ENCODE peak calls at places on chromosomes 4 and X, in eight cellular contexts. E is activated naive CD8-positive, alpha-beta T cell treated with anti-CD3 and anti-CD28 coated beads, Interleukin-2, amount 50 U/mL, for 16 hours; B is psoas muscle; Z is endothelial cell; P is stimulated activated CD8-positive, alpha-beta memory T cell treated with anti-CD3 and anti-CD28 coated beads, Interleukin-7, amount 100 ng/mL, for 1 hour; R is amygdala; V is mesenchymal stem cell; G is ureter. M is an unnamed sample.

GRCh38 chrX:30530591-30530990 is 47.0 kb downstream of the TASL start:
- DNase-seq in Z (no peak), E (no peak), P (no peak), V (peak), B (no peak), R (no peak), G (no peak), M (no peak)

GRCh38 chrX:45592067-45592466 is 391.4 kb upstream of the DIPK2B start:
- DNase-seq in V (no peak), B (no peak), P (no peak), Z (no peak), G (no peak), R (no peak), E (no peak), M (no peak)

GRCh38 chr4:145308598-145308997 is 128.2 kb upstream of the OTUD4 start:
- DNase-seq in V (peak), R (no peak), Z (no peak), G (no peak), P (no peak), E (no peak), B (no peak), M (no peak)

GRCh38 chrX:119971184-119971583 is 27.6 kb upstream of the NKAP start:
- DNase-seq in E (no peak), V (no peak), R (no peak), Z (no peak), P (no peak), G (no peak), B (no peak), M (no peak)

GRCh38 chr4:26748805-26749204 is 111.8 kb upstream of the STIM2 start:
- DNase-seq in R (no peak), B (no peak), V (no peak), P (no peak), Z (no peak), E (no peak), G (no peak), M (no peak)

GRCh38 chr4:183906736-183907651 is 1.9 kb downstream of the STOX2 start:
- DNase-seq in R (peak), E (no peak), B (no peak), V (peak), P (no peak), Z (peak), G (no peak), M (no peak)

GRCh38 chrX:132940727-132941162 is 17.7 kb downstream of the HS6ST2 start:
- DNase-seq in R (no peak), P (no peak), B (no peak), E (no peak), V (peak), G (no peak), Z (no peak), M (no peak)

GRCh38 chrX:77446840-77447239 is 349 bp upstream of the FGF16 start:
- DNase-seq in P (no peak), E (no peak), Z (peak), V (no peak), B (no peak), R (no peak), G (no peak), M (no peak)

GRCh38 chrX:101385795-101386541 is at the start of gene BTK:
- DNase-seq in V (no peak), B (no peak), R (no peak), G (no peak), P (no peak), E (no peak), Z (no peak), M (no peak)

GRCh38 chr4:148034821-148035220 is 302.9 kb downstream of the ARHGAP10 start:
- DNase-seq in G (no peak), V (no peak), Z (no peak), R (no peak), P (no peak), B (no peak), E (no peak), M (no peak)